ENCODE peak calls at places on chromosome 2, in six cellular contexts. S is H9, F is H1, O is IMR-90, G is neuronal stem cell, A is mesenchymal stem cell. P is an unnamed sample.

GRCh38 chr2:165776013-165776412 is 18.0 kb downstream of the GALNT3 start:
- DNase-seq in S (no peak), F (no peak), O (no peak), G (no peak), A (no peak), P (no peak)

GRCh38 chr2:55154525-55155030 is 77.5 kb downstream of the CLHC1 start:
- DNase-seq in S (no peak), F (no peak), O (no peak), G (no peak), A (no peak), P (no peak)

GRCh38 chr2:229601396-229601795 is 113.0 kb downstream of the DNER start:
- DNase-seq in S (no peak), F (no peak), O (no peak), G (no peak), A (no peak), P (no peak)

GRCh38 chr2:105607920-105608504 is 136.7 kb upstream of the NCK2 start:
- DNase-seq in S (no peak), F (no peak), O (no peak), G (no peak), A (no peak), P (no peak)

GRCh38 chr2:207674826-207675225 is 36.6 kb upstream of the CCNYL1 start:
- DNase-seq in S (peak; percentile 42), F (no peak), O (no peak), G (no peak), A (no peak), P (peak; percentile 34)

GRCh38 chr2:205405194-205405593 is 277.1 kb upstream of the NRP2 start:
- DNase-seq in S (no peak), F (no peak), O (peak; percentile 57), G (no peak), A (no peak), P (no peak)

GRCh38 chr2:220353897-220354296 is 726.5 kb downstream of the SLC4A3 start:
- DNase-seq in S (no peak), F (no peak), O (peak; percentile 54), G (no peak), A (peak; percentile 29), P (peak; percentile 30)

GRCh38 chr2:235661952-235662351 is 168.1 kb downstream of the AGAP1 start:
- DNase-seq in S (no peak), F (no peak), O (no peak), G (no peak), A (no peak), P (no peak)

GRCh38 chr2:238891667-238892500 is 44.0 kb downstream of the TWIST2 start:
- DNase-seq in S (no peak), F (no peak), O (no peak), G (no peak), A (no peak), P (no peak)

GRCh38 chr2:84493494-84493893 is 22.8 kb upstream of the DNAH6 start:
- DNase-seq in S (no peak), F (no peak), O (peak; percentile 95), G (no peak), A (peak; percentile 67), P (peak; percentile 36)

GRCh38 chr2:104368089-104368488 is 485.8 kb upstream of the POU3F3 start:
- DNase-seq in S (no peak), F (no peak), O (no peak), G (no peak), A (no peak), P (peak; percentile 18)
- H3K4me2 ChIP-seq in S (no peak overlapping the region), F (no peak overlapping the region), O (no peak overlapping the region), G (no peak overlapping the region), A (no peak overlapping the region), P (no peak overlapping the region)

GRCh38 chr2:161426416-161426787 is 10.3 kb downstream of the TBR1 start:
- DNase-seq in S (no peak), F (no peak), O (no peak), G (no peak), A (no peak), P (peak; percentile 8)

GRCh38 chr2:161427413-161428239 is 11.5 kb downstream of the TBR1 start:
- DNase-seq in S (peak; percentile 48), F (no peak), O (no peak), G (peak; percentile 27), A (no peak), P (peak; percentile 42)

GRCh38 chr2:161426788-161427412 is 10.8 kb downstream of the TBR1 start:
- DNase-seq in S (peak; percentile 41), F (no peak), O (peak; percentile 43), G (peak; percentile 24), A (peak; percentile 41), P (peak; percentile 51)

GRCh38 chr2:161424992-161425391 is 8.9 kb downstream of the TBR1 start:
- DNase-seq in S (no peak), F (no peak), O (no peak), G (no peak), A (no peak), P (no peak)

DNA sequence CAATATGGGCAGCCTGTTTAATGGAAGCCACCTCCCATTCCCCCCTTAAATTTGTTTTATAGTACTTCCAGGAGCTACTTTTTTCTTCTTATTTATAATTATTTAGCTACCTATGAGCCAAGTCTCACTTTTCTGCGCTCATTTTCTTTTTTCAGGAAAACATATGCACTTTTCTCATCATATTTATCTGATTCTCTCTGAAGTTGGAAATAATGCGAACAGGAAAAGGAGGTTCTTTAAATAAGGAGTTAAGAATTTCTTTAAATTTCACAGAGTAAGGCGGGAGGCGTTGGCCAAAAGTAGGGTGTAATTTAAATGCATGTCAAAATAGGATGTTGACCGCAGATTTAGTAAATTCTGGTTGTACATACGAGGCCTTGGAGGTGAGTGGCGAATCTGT is 9.9 kb downstream of the TBR1 start:
- DNase-seq in S (no peak), F (no peak), O (no peak), G (no peak), A (no peak), P (no peak)
- H3K27me3 ChIP-seq in S (peaks cover 79% of the 10 kb centered on the region), F (peaks cover 88% of the 10 kb centered on the region), O (peaks cover 79% of the 10 kb centered on the region), G (peaks cover 32% of the 10 kb centered on the region), A (peaks cover 75% of the 10 kb centered on the region), P (peaks cover 59% of the 10 kb centered on the region)

DNA sequence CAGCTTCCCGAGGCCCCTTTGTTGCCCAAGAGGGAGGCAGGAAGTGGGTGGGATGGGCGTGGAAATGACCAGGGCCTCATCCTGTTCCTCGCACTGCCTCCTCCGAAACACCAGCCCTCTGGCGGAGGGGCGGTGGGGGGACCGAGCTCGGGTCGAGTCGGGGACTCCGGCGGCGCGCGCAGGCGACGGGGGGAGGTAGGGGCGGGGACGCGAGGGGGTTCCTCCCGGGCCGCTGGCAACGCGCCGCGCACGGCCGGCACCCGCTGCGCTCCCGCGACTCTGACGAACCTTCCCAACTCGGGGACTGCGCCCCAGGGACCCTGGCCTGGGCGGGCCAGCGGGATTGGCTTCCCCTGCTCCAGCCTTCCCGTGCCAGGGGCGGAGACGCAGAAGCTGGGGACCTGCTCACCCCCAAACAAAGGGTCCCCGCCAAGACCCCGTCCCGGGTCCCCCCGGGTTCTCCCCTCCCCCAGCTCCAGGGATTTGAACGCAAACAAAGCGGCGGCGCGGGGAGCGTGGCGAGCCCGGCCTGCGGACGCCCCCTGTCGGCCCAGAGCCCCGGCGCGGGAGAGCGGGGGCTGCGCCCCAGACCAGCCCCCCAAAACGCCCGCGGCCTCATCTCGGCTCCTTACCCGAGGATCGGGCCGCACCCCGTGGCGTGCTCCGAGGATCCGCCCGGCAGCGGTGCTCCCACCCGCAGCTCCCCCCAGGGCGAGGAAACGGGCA is 1.2 kb downstream of the SEMA4C start:
- DNase-seq in S (peak; percentile 83), F (peak; percentile 43), O (peak; percentile 91), G (peak; percentile 80), A (peak; percentile 95), P (peak; percentile 93)
- H3K4ac ChIP-seq in S (no peak overlapping the region), F (peak overlapping the region; percentile 72), O (peak overlapping the region; percentile 95), G (peak overlapping the region; percentile 81), A (peak overlapping the region; percentile 50), P (peak overlapping the region; percentile 97)

GRCh38 chr2:187528042-187528441 is 26.2 kb downstream of the TFPI start:
- DNase-seq in S (no peak), F (no peak), O (no peak), G (no peak), A (no peak), P (no peak)
- H3K4me2 ChIP-seq in S (no peak overlapping the region), F (no peak overlapping the region), O (no peak overlapping the region), G (no peak overlapping the region), A (no peak overlapping the region), P (no peak overlapping the region)

DNA sequence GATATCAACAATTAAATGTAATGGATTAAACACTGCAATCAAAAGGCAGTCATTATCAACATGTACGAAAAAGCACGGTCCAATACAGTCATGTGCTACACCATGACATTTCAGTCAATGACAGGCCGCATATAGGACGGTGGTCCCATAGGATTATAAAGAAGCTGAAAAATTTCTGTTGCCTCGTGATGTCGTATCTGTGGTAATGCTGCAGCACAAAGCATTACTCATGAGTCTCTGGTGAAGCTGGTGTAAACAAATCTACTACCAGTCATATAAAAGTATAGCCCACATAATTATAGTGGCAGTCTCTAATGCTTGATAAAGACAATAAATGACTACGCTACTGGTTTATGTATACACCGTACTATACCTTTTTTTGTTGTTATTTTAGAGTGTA is 58.4 kb downstream of the RABL2A start:
- DNase-seq in S (no peak), F (no peak), O (peak; percentile 59), G (no peak), A (peak; percentile 61), P (no peak)
- H3K27me3 ChIP-seq in S (no peaks in the 10 kb centered on the region), F (no peaks in the 10 kb centered on the region), O (no peaks in the 10 kb centered on the region), G (no peaks in the 10 kb centered on the region), A (no peaks in the 10 kb centered on the region), P (no peaks in the 10 kb centered on the region)

GRCh38 chr2:28400434-28400833 is 7.8 kb downstream of the FOSL2 start:
- DNase-seq in S (no peak), F (no peak), O (no peak), G (no peak), A (no peak), P (no peak)

GRCh38 chr2:28401411-28401810 is 8.8 kb downstream of the FOSL2 start:
- DNase-seq in S (no peak), F (no peak), O (no peak), G (no peak), A (no peak), P (no peak)

GRCh38 chr2:28401948-28402550 is 9.4 kb downstream of the FOSL2 start:
- DNase-seq in S (no peak), F (no peak), O (no peak), G (no peak), A (no peak), P (no peak)

GRCh38 chr2:28399946-28400345 is 7.3 kb downstream of the FOSL2 start:
- DNase-seq in S (no peak), F (no peak), O (no peak), G (no peak), A (no peak), P (no peak)

DNA sequence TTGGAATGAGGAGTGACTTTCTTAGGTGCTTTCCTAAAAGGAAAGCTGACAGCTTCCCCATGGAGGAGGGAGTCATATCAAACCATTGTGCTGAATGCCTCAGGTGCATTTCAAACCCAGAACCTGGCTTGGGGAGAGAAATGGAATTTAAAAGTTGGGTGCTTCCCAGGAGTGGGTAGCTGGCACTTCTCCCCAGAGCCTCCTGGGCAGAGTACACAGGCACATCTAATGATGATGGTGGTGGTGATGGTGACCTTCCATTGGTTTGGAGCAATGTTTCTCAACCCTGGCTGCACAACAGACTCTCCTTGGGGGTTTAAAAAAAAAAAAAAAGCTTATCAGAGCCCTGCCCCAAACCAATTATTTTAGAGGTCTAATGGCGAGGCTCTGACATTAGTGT is 8.3 kb downstream of the FOSL2 start:
- DNase-seq in S (no peak), F (no peak), O (no peak), G (no peak), A (no peak), P (no peak)
- H3K4ac ChIP-seq in S (no peak overlapping the region), F (no peak overlapping the region), O (no peak overlapping the region), G (no peak overlapping the region), A (no peak overlapping the region), P (no peak overlapping the region)